ENCODE peak calls at places on chromosome 13, in four cellular contexts. R is uterus, I is breast epithelium, Q is bronchial epithelial cell. V is an unnamed sample. For H3K27me3, the result is how much of the 10 kb centered on the place peaks cover.

GRCh38 chr13:60009300-60010248 is 154.2 kb downstream of the DIAPH3 start:
- DNase-seq in I (no peak), Q (peak), R (no peak), V (no peak)

GRCh38 chr13:41018583-41018909 is 570 bp downstream of the ELF1 start:
- DNase-seq in R (no peak), I (no peak), Q (peak), V (no peak)

GRCh38 chr13:77717508-77717907 is 20.0 kb downstream of the SLAIN1 start:
- DNase-seq in I (no peak), Q (no peak), R (no peak), V (no peak)

GRCh38 chr13:89880201-89880600 is 1467.3 kb upstream of the MIR17HG start:
- DNase-seq in Q (no peak), I (no peak), R (no peak), V (no peak)

GRCh38 chr13:78317030-78317429 is 286.3 kb downstream of the POU4F1 start:
- DNase-seq in R (no peak), Q (no peak), I (no peak), V (no peak)

GRCh38 chr13:41645313-41645712 is 188.0 kb downstream of the RGCC start:
- DNase-seq in I (no peak), R (peak), Q (peak), V (peak)

GRCh38 chr13:46668302-46668720 is 115.3 kb downstream of the LRCH1 start:
- DNase-seq in Q (peak), I (no peak), R (peak), V (peak)

GRCh38 chr13:80562423-80562822 is 221.5 kb upstream of the SPRY2 start:
- DNase-seq in I (no peak), R (no peak), Q (peak), V (no peak)

GRCh38 chr13:64130600-64130999 is 2715.0 kb upstream of the PCDH20 start:
- DNase-seq in I (no peak), R (no peak), Q (no peak), V (no peak)

GRCh38 chr13:40755082-40755755 is 15.8 kb downstream of the MRPS31 start:
- DNase-seq in I (no peak), Q (no peak), R (no peak), V (no peak)

DNA sequence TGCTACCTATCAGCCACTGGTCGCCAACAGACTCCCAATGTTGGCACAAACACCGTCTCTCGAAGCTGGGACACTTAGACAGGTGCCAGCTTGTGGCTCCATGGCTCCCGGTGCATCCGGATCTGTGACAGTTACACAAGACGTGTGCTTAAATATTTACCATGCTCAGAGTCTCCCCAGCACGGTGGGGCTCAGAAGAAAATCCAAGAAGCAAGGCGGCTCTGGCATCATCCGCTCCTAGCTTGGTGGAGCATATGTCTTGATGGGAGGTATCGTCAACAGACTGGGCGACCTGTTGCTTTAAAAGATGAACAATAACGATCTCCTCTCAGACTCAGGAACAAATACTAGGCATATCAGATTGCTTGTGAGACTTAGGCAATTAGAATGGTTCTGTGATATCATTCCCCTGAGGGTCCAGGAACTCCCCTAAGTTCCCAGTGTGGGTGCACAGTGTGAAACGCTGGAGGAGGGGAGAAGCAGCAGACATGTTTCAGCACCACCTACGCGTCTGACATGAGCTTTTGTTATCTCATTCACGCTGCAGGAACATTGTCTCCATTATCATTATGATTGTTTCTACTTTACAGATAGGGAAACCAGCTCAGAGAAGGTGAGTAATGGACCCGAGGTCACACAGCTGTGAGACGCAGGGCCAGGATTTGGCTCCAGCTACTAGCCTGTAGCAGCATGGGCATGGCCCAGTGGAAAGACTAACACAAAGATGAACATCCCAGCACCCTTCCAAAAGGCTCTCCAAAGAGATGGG is 61.7 kb downstream of the ALOX5AP start:
- DNase-seq in I (peak), Q (peak), R (no peak), V (no peak)
- H3K4me3 ChIP-seq in I (no peak), Q (peak), R (no peak), V (no peak)

DNA sequence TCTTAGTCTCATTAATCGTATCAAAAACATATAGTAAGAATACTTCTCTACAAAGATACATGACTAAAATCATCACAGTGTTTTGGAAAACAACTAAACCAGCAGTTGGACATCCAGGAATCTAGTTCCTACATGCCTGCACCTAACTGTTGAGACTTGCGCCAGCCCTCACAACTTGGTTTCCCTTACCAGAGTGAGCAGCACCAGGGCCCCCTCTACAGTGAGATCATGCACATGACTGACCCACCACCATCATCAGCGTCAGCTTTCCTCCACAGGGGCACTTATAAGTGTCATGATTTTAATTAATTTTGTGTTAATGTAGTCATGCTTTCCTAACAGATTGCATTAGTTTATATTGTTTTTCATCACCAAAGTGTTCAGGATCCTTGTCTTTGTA is 1322.0 kb downstream of the EFNB2 start:
- DNase-seq in R (no peak), I (no peak), Q (peak), V (no peak)
- H3K27me3 ChIP-seq in R (under half), I (under half), Q (under half), V (under half)

GRCh38 chr13:99983401-99984133 is 2.0 kb downstream of the ZIC2 start:
- DNase-seq in Q (no peak), R (no peak), I (no peak), V (no peak)

GRCh38 chr13:99985243-99985874 is 3.8 kb downstream of the ZIC2 start:
- DNase-seq in I (no peak), R (no peak), Q (no peak), V (no peak)

GRCh38 chr13:99985886-99986527 is 4.4 kb downstream of the ZIC2 start:
- DNase-seq in Q (no peak), I (no peak), R (no peak), V (no peak)

GRCh38 chr13:99984134-99984462 is 2.5 kb downstream of the ZIC2 start:
- DNase-seq in R (no peak), Q (no peak), I (no peak), V (no peak)

DNA sequence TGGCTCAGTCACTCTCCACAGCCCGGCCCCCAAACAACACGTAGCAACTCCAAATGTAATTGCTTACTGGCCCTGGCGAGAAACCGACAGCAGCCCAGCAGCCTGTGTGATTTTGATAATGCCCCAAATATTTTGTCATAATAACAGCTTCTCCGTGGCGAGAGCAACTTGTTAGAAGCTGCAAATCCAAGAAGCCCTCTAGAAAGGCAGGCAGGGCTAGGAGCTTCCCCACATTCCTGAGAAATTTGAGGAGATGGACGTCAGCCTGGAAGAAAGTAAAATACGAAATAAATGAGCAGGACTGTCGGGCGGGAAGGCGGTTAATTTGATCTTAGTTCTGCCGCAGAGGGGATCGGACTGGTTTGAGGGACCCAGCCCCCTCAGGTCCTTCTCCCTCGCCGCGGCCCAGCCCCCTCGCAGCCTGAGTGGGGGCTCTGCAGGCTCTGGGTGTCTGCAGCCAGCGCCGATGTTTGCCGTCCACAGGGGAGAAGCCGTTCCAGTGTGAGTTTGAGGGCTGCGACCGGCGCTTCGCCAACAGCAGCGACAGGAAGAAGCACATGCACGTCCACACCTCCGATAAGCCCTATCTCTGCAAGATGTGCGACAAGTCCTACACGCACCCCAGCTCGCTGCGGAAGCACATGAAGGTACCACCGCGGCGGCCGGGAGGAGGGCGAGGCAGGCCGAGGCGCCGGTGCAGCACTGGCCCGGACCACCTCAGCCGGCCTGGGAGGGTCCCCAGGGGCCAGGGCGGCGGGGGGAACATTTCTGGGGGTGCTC is 3.1 kb downstream of the ZIC2 start:
- DNase-seq in Q (no peak), R (no peak), I (no peak), V (no peak)
- H3K4me3 ChIP-seq in Q (no peak), R (no peak), I (no peak), V (no peak)

GRCh38 chr13:112231451-112232083 is 144.6 kb upstream of the SPACA7 start:
- DNase-seq in R (no peak), Q (no peak), I (no peak), V (peak)
- H3K27me3 ChIP-seq in R (under half), Q (under half), I (under half), V (under half)

DNA sequence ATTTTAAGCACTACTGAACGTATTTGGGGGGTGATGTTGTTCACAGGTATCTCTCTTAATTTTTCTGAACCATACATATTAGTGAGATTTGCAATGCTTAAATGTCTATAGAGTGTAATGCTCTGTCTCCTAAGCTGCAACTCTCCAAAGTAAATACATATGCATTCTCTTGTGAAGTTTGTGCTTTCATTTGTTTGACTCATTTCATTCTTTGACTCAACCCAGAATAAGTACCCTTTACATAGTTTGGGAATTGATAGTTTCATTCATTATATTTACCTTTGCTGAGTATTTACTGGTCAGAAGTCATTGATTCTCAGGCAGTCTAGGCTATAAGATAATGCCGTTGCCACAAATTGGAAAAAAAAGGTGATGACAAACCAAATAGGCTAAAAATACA is 406.9 kb downstream of the FGF9 start:
- DNase-seq in I (no peak), Q (no peak), R (no peak), V (no peak)
- H3K4me3 ChIP-seq in I (no peak), Q (no peak), R (no peak), V (no peak)

GRCh38 chr13:87677043-87677333 is 5.8 kb downstream of the SLITRK5 start:
- DNase-seq in R (no peak), Q (no peak), I (no peak), V (no peak)
- H3K27me3 ChIP-seq in R (half or more), Q (under half), I (under half), V (under half)

DNA sequence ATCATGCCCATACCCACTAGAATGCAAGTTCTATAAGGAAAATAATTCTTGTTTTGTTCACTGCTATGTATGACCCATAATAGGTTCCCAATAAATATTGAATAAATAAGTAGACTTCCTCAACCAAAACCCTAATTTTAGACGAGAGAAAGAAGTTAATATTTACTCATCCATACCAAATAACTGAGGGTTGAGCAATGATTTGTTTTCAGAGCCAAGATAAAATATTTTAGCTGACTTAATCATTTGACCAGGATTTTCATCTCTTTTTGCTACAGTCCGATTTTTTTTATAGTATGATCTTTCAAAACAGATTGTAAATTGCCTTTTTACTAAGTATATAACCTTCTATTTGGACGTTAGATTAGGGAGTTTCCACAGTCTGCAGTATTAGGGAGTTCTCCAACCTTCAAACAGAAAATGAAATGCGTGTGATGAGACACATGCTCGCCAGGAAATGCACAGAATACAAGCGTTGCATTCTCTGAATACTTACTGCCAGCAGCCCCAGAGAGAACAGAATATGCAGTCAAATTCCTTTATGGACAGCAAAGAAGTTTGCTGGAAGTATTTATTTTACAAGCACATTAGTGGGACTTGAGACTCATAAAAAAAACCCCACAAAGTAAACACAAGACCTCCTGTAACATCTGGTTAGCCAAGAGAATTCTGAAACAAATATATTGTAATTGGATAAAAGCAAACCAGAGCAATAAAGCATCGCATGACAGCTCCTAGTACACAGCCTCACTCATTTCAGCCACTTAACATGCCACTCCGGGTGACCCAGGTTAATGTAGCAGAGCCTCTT is 230.0 kb downstream of the MYO16 start:
- DNase-seq in R (no peak), I (no peak), Q (peak), V (no peak)
- H3K4me3 ChIP-seq in R (no peak), I (no peak), Q (no peak), V (no peak)

GRCh38 chr13:111966969-111967368 is 100.0 kb upstream of the SOX1 start:
- DNase-seq in R (no peak), Q (no peak), I (no peak), V (no peak)

GRCh38 chr13:111968611-111969010 is 98.3 kb upstream of the SOX1 start:
- DNase-seq in R (no peak), Q (no peak), I (no peak), V (no peak)

GRCh38 chr13:111969551-111970135 is 97.3 kb upstream of the SOX1 start:
- DNase-seq in Q (no peak), I (no peak), R (no peak), V (no peak)

GRCh38 chr13:111965466-111966214 is 101.3 kb upstream of the SOX1 start:
- DNase-seq in R (no peak), I (no peak), Q (no peak), V (no peak)

DNA sequence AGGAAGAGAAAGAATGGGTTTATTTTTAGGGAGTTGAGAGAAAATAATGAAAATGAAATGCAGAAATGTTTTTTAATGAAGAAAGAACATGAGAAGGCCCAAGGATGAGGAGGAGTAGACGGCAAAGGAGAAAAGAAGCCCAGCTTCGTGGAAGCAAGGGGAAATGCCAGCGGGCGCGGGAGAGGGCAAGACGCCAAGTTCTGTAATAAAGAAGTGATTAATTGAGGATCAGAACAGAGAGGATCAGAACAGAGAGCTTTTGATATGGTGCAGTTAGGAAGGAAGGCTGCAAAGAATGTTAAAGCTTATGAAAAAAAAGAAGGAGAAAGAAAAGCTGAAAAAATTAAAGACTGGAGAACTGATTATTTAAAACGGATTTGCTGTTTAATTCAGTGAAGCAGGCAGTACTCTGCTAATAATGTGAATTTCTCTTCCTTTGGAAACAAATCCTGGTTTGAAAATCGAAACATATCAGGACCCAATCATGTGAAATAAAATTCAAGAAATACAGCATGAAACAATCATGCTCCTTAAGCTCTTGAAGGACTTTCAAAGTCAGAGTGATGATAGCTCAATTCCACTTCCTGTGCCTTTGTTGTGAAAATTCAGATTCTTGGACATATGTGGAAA is 99.3 kb upstream of the SOX1 start:
- DNase-seq in R (no peak), Q (no peak), I (no peak), V (no peak)
- H3K27me3 ChIP-seq in R (under half), Q (under half), I (under half), V (under half)

GRCh38 chr13:110232756-110233155 is 74.2 kb downstream of the COL4A1 start:
- DNase-seq in Q (no peak), I (no peak), R (no peak), V (no peak)
- H3K4me3 ChIP-seq in Q (no peak), I (peak), R (no peak), V (no peak)

GRCh38 chr13:93621966-93622365 is 395.4 kb downstream of the GPC6 start:
- DNase-seq in R (no peak), I (no peak), Q (no peak), V (no peak)

GRCh38 chr13:93621051-93621450 is 394.4 kb downstream of the GPC6 start:
- DNase-seq in Q (peak), R (no peak), I (no peak), V (no peak)

GRCh38 chr13:93628136-93628535 is 401.5 kb downstream of the GPC6 start:
- DNase-seq in Q (no peak), I (no peak), R (no peak), V (no peak)

GRCh38 chr13:93625536-93625935 is 398.9 kb downstream of the GPC6 start:
- DNase-seq in I (no peak), R (no peak), Q (no peak), V (no peak)

GRCh38 chr13:93624371-93624777 is 397.8 kb downstream of the GPC6 start:
- DNase-seq in Q (no peak), I (no peak), R (no peak), V (no peak)
- H3K27me3 ChIP-seq in Q (under half), I (under half), R (under half), V (under half)